ENCODE peak calls at places on chromosomes 13 and 19, in four cellular contexts. One of them, this sample, is unnamed.

GRCh38 chr13:75331792-75332349 is 150.1 kb downstream of the TBC1D4 start:
- DNase-seq in GM23248: no peak
- DNase-seq in HCT116: no peak
- DNase-seq in H1: no peak
- DNase-seq in this sample: no peak

GRCh38 chr13:66558511-66558910 is 671.6 kb downstream of the PCDH9 start:
- DNase-seq in H1: no peak
- DNase-seq in HCT116: no peak
- DNase-seq in GM23248: no peak
- DNase-seq in this sample: no peak

GRCh38 chr13:98171806-98172569 is 5.1 kb downstream of the RNF113B start:
- DNase-seq in HCT116: no peak
- DNase-seq in H1: no peak
- DNase-seq in GM23248: peak; percentile 78
- DNase-seq in this sample: no peak

GRCh38 chr19:30228726-30229523 is 143.3 kb upstream of the ZNF536 start:
- DNase-seq in GM23248: peak; percentile 60
- DNase-seq in HCT116: no peak
- DNase-seq in H1: peak; percentile 58
- DNase-seq in this sample: no peak

GRCh38 chr13:44404261-44405139 is 30.9 kb downstream of the SERP2 start:
- DNase-seq in GM23248: no peak
- DNase-seq in HCT116: no peak
- DNase-seq in H1: no peak
- DNase-seq in this sample: no peak

GRCh38 chr13:101757446-101758039 is 305.1 kb downstream of the ITGBL1 start:
- DNase-seq in GM23248: peak; percentile 64
- DNase-seq in HCT116: no peak
- DNase-seq in H1: no peak
- DNase-seq in this sample: peak; percentile 0

GRCh38 chr19:6227941-6228325 is 51.8 kb downstream of the MLLT1 start:
- DNase-seq in GM23248: no peak
- DNase-seq in HCT116: no peak
- DNase-seq in H1: no peak
- DNase-seq in this sample: no peak

GRCh38 chr19:47891923-47892666 is 6.0 kb upstream of the SULT2A1 start:
- DNase-seq in H1: no peak
- DNase-seq in HCT116: no peak
- DNase-seq in GM23248: no peak
- DNase-seq in this sample: no peak

GRCh38 chr19:35167251-35168119 is 12.9 kb downstream of the FXYD5 start:
- DNase-seq in HCT116: no peak
- DNase-seq in H1: no peak
- DNase-seq in GM23248: no peak
- DNase-seq in this sample: no peak

GRCh38 chr19:14138576-14139265 is 2.3 kb upstream of the ASF1B start:
- DNase-seq in HCT116: no peak
- DNase-seq in GM23248: peak; percentile 39
- DNase-seq in H1: no peak
- DNase-seq in this sample: no peak

GRCh38 chr19:47437500-47437899 is 18.2 kb upstream of the MEIS3 start:
- DNase-seq in HCT116: no peak
- DNase-seq in GM23248: no peak
- DNase-seq in H1: no peak
- DNase-seq in this sample: no peak

GRCh38 chr13:50400035-50400726 is 384.9 kb downstream of the KCNRG start:
- DNase-seq in H1: no peak
- DNase-seq in HCT116: no peak
- DNase-seq in GM23248: no peak
- DNase-seq in this sample: no peak

GRCh38 chr13:98752111-98752941 is at the start of gene SLC15A1:
- DNase-seq in H1: peak; percentile 70
- DNase-seq in GM23248: peak; percentile 34
- DNase-seq in HCT116: no peak
- DNase-seq in this sample: no peak

GRCh38 chr13:26050568-26051230 is 1.1 kb downstream of the SHISA2 start:
- DNase-seq in GM23248: peak; percentile 31
- DNase-seq in H1: peak; percentile 80
- DNase-seq in HCT116: no peak
- DNase-seq in this sample: no peak

GRCh38 chr13:21661097-21661496 is 9.8 kb upstream of the FGF9 start:
- DNase-seq in H1: no peak
- DNase-seq in GM23248: no peak
- DNase-seq in HCT116: no peak
- DNase-seq in this sample: no peak

GRCh38 chr19:11288349-11288748 is 7.6 kb upstream of the TSPAN16 start:
- DNase-seq in GM23248: peak; percentile 56
- DNase-seq in HCT116: no peak
- DNase-seq in H1: no peak
- DNase-seq in this sample: no peak

GRCh38 chr13:23510979-23511735 is 59.1 kb upstream of the TNFRSF19 start:
- DNase-seq in GM23248: peak; percentile 49
- DNase-seq in H1: no peak
- DNase-seq in HCT116: peak; percentile 6
- DNase-seq in this sample: no peak

GRCh38 chr13:112657850-112658445 is 31.9 kb upstream of the ATP11A start:
- DNase-seq in GM23248: peak; percentile 47
- DNase-seq in HCT116: no peak
- DNase-seq in H1: no peak
- DNase-seq in this sample: peak; percentile 49

GRCh38 chr13:96172066-96172465 is 82.2 kb downstream of the HS6ST3 start:
- DNase-seq in GM23248: peak; percentile 3
- DNase-seq in HCT116: no peak
- DNase-seq in H1: no peak
- DNase-seq in this sample: peak; percentile 57

GRCh38 chr13:112934075-112934474 is 34.9 kb upstream of the MCF2L start:
- DNase-seq in GM23248: no peak
- DNase-seq in HCT116: no peak
- DNase-seq in H1: peak; percentile 42
- DNase-seq in this sample: no peak

GRCh38 chr19:52935434-52935833 is 12.2 kb upstream of the ZNF888 start:
- DNase-seq in HCT116: no peak
- DNase-seq in H1: no peak
- DNase-seq in GM23248: no peak
- DNase-seq in this sample: no peak

GRCh38 chr19:47275866-47276461 is 1.3 kb downstream of the INAFM1 start:
- DNase-seq in HCT116: no peak
- DNase-seq in GM23248: peak; percentile 91
- DNase-seq in H1: no peak
- DNase-seq in this sample: no peak

GRCh38 chr19:14487370-14488125 is 8.4 kb downstream of the GIPC1 start:
- DNase-seq in HCT116: no peak
- DNase-seq in GM23248: no peak
- DNase-seq in H1: no peak
- DNase-seq in this sample: no peak

GRCh38 chr19:21463449-21464105 is 41.8 kb upstream of the ZNF429 start:
- DNase-seq in H1: peak; percentile 81
- DNase-seq in GM23248: no peak
- DNase-seq in HCT116: no peak
- DNase-seq in this sample: no peak

GRCh38 chr19:58033741-58034475 is at the start of gene ZSCAN1:
- DNase-seq in H1: peak; percentile 96
- DNase-seq in HCT116: no peak
- DNase-seq in GM23248: peak; percentile 92
- DNase-seq in this sample: no peak
- H3K9ac ChIP-seq in H1: no peak within 1 kb of the TSS
- H3K9ac ChIP-seq in HCT116: no peak within 1 kb of the TSS
- H3K9ac ChIP-seq in GM23248: peak within 1 kb of the TSS; percentile 64
- H3K9ac ChIP-seq in this sample: no peak within 1 kb of the TSS

GRCh38 chr19:27974082-27974513 is 1238.9 kb downstream of the UQCRFS1 start:
- DNase-seq in HCT116: no peak
- DNase-seq in GM23248: peak; percentile 69
- DNase-seq in H1: peak; percentile 52
- DNase-seq in this sample: no peak

GRCh38 chr19:27972291-27973040 is 1240.5 kb downstream of the UQCRFS1 start:
- DNase-seq in GM23248: peak; percentile 68
- DNase-seq in H1: no peak
- DNase-seq in HCT116: no peak
- DNase-seq in this sample: no peak

GRCh38 chr19:27971071-27971470 is 1241.9 kb downstream of the UQCRFS1 start:
- DNase-seq in HCT116: no peak
- DNase-seq in GM23248: peak; percentile 13
- DNase-seq in H1: no peak
- DNase-seq in this sample: no peak

GRCh38 chr19:27975419-27976005 is 1237.4 kb downstream of the UQCRFS1 start:
- DNase-seq in GM23248: no peak
- DNase-seq in HCT116: no peak
- DNase-seq in H1: no peak
- DNase-seq in this sample: no peak

GRCh38 chr19:27971869-27972268 is 1241.1 kb downstream of the UQCRFS1 start:
- DNase-seq in HCT116: no peak
- DNase-seq in H1: no peak
- DNase-seq in GM23248: no peak
- DNase-seq in this sample: no peak
- H3K4me2 ChIP-seq in HCT116: no peak overlapping the region
- H3K4me2 ChIP-seq in H1: no peak overlapping the region
- H3K4me2 ChIP-seq in GM23248: no peak overlapping the region
- H3K4me2 ChIP-seq in this sample: no peak overlapping the region

DNA sequence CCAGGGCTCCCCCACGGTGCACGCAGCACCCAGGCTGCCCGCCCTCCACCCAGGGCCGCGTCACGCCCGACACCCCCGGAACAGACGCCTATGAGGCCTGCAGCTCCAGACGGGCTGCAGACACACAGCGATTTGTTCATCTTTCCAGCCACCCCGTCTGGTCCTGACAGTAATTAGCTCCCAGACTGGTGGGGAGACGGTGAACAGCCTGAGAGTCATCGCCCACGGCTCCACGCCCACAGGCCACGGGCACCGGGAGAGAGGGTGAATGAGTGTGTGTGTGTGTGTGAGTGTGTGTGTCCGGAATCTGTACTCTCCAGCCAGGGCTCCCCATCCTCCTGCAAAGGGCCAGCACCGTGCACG is 18.1 kb downstream of the GADD45B start:
- DNase-seq in H1: no peak
- DNase-seq in GM23248: peak; percentile 97
- DNase-seq in HCT116: no peak
- DNase-seq in this sample: no peak
- H3K9ac ChIP-seq in H1: no peak overlapping the region
- H3K9ac ChIP-seq in GM23248: peak overlapping the region; percentile 90
- H3K9ac ChIP-seq in HCT116: peak overlapping the region; percentile 71
- H3K9ac ChIP-seq in this sample: no peak overlapping the region

DNA sequence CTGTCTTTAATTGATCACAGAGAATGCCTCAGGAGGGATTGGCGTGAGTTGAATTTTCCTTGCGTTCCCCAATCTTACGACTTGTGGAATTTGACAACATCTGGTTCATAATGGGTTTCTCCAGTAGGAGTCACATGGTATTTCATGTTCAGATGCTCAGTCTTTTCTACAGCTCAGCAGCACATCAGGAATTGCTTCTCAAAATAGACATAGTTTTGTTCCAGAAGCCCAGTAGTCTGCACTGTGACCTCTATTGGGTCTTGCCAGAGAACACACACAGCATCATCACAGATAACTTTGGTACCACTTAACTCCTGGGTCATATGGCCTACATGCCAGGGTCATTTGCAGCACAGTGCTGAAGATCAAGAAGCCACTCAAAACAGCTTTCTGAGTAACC is 282.5 kb upstream of the HTR2A start:
- DNase-seq in GM23248: no peak
- DNase-seq in HCT116: no peak
- DNase-seq in H1: no peak
- DNase-seq in this sample: no peak
- H3K4me2 ChIP-seq in GM23248: no peak overlapping the region
- H3K4me2 ChIP-seq in HCT116: no peak overlapping the region
- H3K4me2 ChIP-seq in H1: no peak overlapping the region
- H3K4me2 ChIP-seq in this sample: no peak overlapping the region